ENCODE peak calls at places on chromosomes 4 and X, in nine cellular contexts. G, I, H, Y, D, P, S, U and X are unnamed samples.

GRCh38 chr4:72430050-72430449 is 139.0 kb downstream of the ADAMTS3 start:
- DNase-seq in G (no peak), I (no peak), H (no peak), Y (peak; percentile 13), D (no peak), P (no peak), S (peak; percentile 5), U (no peak), X (no peak)

GRCh38 chrX:2226906-2227656 is 273.7 kb downstream of the DHRSX start:
- DNase-seq in G (no peak), I (no peak), H (no peak), Y (no peak), D (no peak), P (no peak), S (no peak), U (no peak), X (no peak)

GRCh38 chr4:81639248-81639647 is 167.5 kb upstream of the RASGEF1B start:
- DNase-seq in G (peak; percentile 45), I (no peak), H (no peak), Y (no peak), D (no peak), P (no peak), S (no peak), U (no peak), X (no peak)

GRCh38 chr4:185066179-185066578 is 47.9 kb downstream of the HELT start:
- DNase-seq in G (no peak), I (no peak), H (no peak), Y (no peak), D (no peak), P (no peak), S (no peak), U (no peak), X (no peak)

GRCh38 chrX:34578237-34578636 is 78.8 kb downstream of the TMEM47 start:
- DNase-seq in G (no peak), I (no peak), H (no peak), Y (peak; percentile 63), D (peak; percentile 0), P (no peak), S (peak; percentile 68), U (no peak), X (no peak)

GRCh38 chr4:108165601-108166000 is 3.1 kb downstream of the LEF1 start:
- DNase-seq in G (no peak), I (no peak), H (no peak), Y (no peak), D (no peak), P (no peak), S (no peak), U (no peak), X (no peak)

GRCh38 chrX:13198762-13199064 is 121.1 kb downstream of the ATXN3L start:
- DNase-seq in G (no peak), I (no peak), H (no peak), Y (no peak), D (no peak), P (no peak), S (no peak), U (no peak), X (no peak)

GRCh38 chr4:15294832-15295231 is 133.0 kb upstream of the C1QTNF7 start:
- DNase-seq in G (no peak), I (peak; percentile 28), H (no peak), Y (no peak), D (peak; percentile 29), P (no peak), S (no peak), U (no peak), X (no peak)

GRCh38 chr4:173486714-173487392 is 43.2 kb downstream of the HAND2 start:
- DNase-seq in G (no peak), I (no peak), H (no peak), Y (no peak), D (no peak), P (no peak), S (no peak), U (no peak), X (no peak)

GRCh38 chr4:161650812-161651211 is 513.0 kb downstream of the FSTL5 start:
- DNase-seq in G (no peak), I (no peak), H (no peak), Y (no peak), D (no peak), P (no peak), S (no peak), U (no peak), X (no peak)

GRCh38 chrX:70172226-70172625 is 5.1 kb upstream of the DGAT2L6 start:
- DNase-seq in G (no peak), I (no peak), H (no peak), Y (no peak), D (no peak), P (no peak), S (peak; percentile 45), U (no peak), X (no peak)
- H3K36me3 ChIP-seq in G (no peaks in the 10 kb centered on the region), I (no peaks in the 10 kb centered on the region), H (no peaks in the 10 kb centered on the region), Y (no peaks in the 10 kb centered on the region), D (no peaks in the 10 kb centered on the region), P (no peaks in the 10 kb centered on the region), S (no peaks in the 10 kb centered on the region), U (no peaks in the 10 kb centered on the region), X (no peaks in the 10 kb centered on the region)

DNA sequence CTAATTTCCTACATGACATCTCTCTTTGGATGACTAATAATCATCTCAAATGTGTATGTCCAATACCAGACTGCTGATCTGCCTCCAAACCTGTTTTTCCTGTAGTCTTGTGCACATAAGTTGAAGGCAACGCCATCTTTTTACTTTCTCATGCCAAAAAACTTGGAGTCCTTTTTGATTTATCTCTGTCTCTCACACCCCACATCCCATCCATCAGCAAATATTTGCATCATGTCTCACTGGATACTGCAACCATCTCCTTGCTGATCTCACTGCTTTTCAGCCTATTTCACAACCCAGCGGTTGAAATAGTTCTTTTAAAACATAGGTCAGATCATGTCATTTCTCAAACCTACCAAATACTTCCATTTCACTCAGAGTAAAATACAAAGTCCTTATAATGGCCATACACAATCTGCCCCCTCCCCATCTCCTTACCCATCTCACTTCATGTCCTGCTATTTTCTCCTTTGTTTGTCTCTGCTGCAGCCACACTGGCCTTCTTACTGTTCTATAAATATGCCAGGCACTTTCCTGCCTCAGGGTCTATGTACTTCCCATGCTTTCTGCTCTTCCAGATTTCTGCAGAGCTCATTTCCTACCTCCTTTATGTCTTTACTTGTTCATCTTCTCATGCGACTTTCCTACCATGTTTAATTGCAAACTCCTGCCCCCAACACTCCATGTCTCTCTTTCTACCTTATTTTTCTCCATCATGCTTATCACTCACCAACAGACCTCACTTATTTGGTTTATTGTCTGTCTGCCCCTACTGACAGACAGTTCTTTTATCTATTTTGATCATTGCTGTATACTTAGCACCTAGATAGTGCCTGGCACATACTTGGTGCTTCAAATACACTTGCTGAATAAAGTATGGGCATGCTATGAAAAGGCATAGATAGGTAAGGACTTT is 98.8 kb downstream of the ANXA3 start:
- DNase-seq in G (no peak), I (no peak), H (peak; percentile 61), Y (peak; percentile 86), D (no peak), P (no peak), S (peak; percentile 91), U (no peak), X (peak; percentile 67)
- H3K4me3 ChIP-seq in G (no peak overlapping the region), I (no peak overlapping the region), H (no peak overlapping the region), Y (no peak overlapping the region), D (no peak overlapping the region), P (no peak overlapping the region), S (no peak overlapping the region), U (no peak overlapping the region), X (no peak overlapping the region)

GRCh38 chr4:76420311-76420710 is 630 bp downstream of the CCDC158 start:
- DNase-seq in G (no peak), I (no peak), H (no peak), Y (peak; percentile 29), D (peak; percentile 39), P (no peak), S (peak; percentile 1), U (no peak), X (no peak)

GRCh38 chr4:76429636-76430035 is 5.4 kb upstream of the SHROOM3 start:
- DNase-seq in G (no peak), I (no peak), H (no peak), Y (no peak), D (no peak), P (no peak), S (no peak), U (no peak), X (no peak)

GRCh38 chr4:76430519-76431388 is 4.3 kb upstream of the SHROOM3 start:
- DNase-seq in G (no peak), I (no peak), H (no peak), Y (peak; percentile 74), D (peak; percentile 67), P (no peak), S (peak; percentile 77), U (no peak), X (peak; percentile 12)

GRCh38 chr4:76420901-76421581 is at the start of gene CCDC158:
- DNase-seq in G (peak; percentile 86), I (peak; percentile 9), H (no peak), Y (peak; percentile 49), D (peak; percentile 82), P (no peak), S (peak; percentile 4), U (no peak), X (no peak)

GRCh38 chr4:76426272-76426671 is 5.3 kb upstream of the CCDC158 start:
- DNase-seq in G (no peak), I (no peak), H (no peak), Y (peak; percentile 12), D (peak; percentile 15), P (no peak), S (no peak), U (no peak), X (no peak)
- TF ChIP-seq CTCF in G (no peak), I (peak; percentile 42), H (peak; percentile 24), Y (peak; percentile 14), D (no peak), P (peak; percentile 36), S (no peak), U (peak; percentile 16), X (no peak)

DNA sequence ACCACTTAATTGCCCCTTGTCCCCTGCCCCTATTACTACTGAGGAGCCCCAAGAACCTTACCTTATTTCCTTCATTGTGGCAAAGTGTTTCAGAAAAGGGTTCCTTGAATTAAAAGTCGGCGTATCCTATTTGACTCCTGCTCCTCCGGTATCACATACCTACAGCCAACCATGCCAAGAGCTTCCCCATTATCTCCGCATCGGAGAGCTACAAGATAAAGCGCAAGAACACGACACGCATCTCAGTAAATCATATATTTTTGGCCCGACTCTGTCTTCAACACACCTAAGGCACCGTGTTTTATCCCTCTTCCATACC is 560 bp upstream of the THAP9 start:
- DNase-seq in G (no peak), I (no peak), H (no peak), Y (no peak), D (no peak), P (no peak), S (no peak), U (peak; percentile 65), X (no peak)
- H3K36me3 ChIP-seq in G (no peaks in the 10 kb centered on the region), I (peaks cover 45% of the 10 kb centered on the region), H (peaks cover 12% of the 10 kb centered on the region), Y (peaks cover 9% of the 10 kb centered on the region), D (peaks cover 20% of the 10 kb centered on the region), P (no peaks in the 10 kb centered on the region), S (no peaks in the 10 kb centered on the region), U (no peaks in the 10 kb centered on the region), X (no peaks in the 10 kb centered on the region)